ENCODE peak calls at places on chromosomes 3 and 15, in seven cellular contexts. Q is COLO829, W is hepatocyte, D is HT-29, J is anterior cingulate cortex, R is HuH-7.5, Y is KBM-7. L is an unnamed sample.

GRCh38 chr3:99250821-99251355 is 349.4 kb upstream of the DCBLD2 start:
- DNase-seq in Q (no peak), W (no peak), D (no peak), J (no peak), R (no peak), Y (no peak), L (no peak)

GRCh38 chr15:68734352-68734751 is 86.3 kb downstream of the ANP32A start:
- DNase-seq in Q (no peak), W (no peak), D (no peak), J (no peak), R (no peak), Y (no peak), L (no peak)

GRCh38 chr15:82315519-82316246 is 33.6 kb downstream of the GOLGA6L10 start:
- DNase-seq in Q (no peak), W (no peak), D (no peak), J (no peak), R (no peak), Y (no peak), L (no peak)

GRCh38 chr3:170999737-171000242 is 26.7 kb downstream of the SLC2A2 start:
- DNase-seq in Q (peak), W (peak), D (peak), J (no peak), R (no peak), Y (peak), L (no peak)

GRCh38 chr15:35481992-35482391 is 64.0 kb downstream of the DPH6 start:
- DNase-seq in Q (peak), W (peak), D (no peak), J (no peak), R (no peak), Y (no peak), L (no peak)

GRCh38 chr3:73432021-73432722 is 192.6 kb downstream of the PDZRN3 start:
- DNase-seq in Q (peak), W (peak), D (peak), J (no peak), R (no peak), Y (peak), L (no peak)

GRCh38 chr15:48925714-48926223 is 38.0 kb downstream of the SHC4 start:
- DNase-seq in Q (peak), W (peak), D (no peak), J (no peak), R (no peak), Y (peak), L (no peak)

GRCh38 chr3:50345586-50345985 is at the start of gene ZMYND10:
- DNase-seq in Q (peak), W (peak), D (peak), J (no peak), R (no peak), Y (no peak), L (no peak)

GRCh38 chr3:178320481-178321352 is 215.5 kb upstream of the KCNMB2 start:
- DNase-seq in Q (no peak), W (peak), D (peak), J (no peak), R (no peak), Y (no peak), L (no peak)

GRCh38 chr15:67906382-67906781 is 66.5 kb upstream of the RNU6-1 start:
- DNase-seq in Q (no peak), W (no peak), D (no peak), J (no peak), R (no peak), Y (peak), L (no peak)

GRCh38 chr3:46922426-46922825 is 44.9 kb downstream of the PTH1R start:
- DNase-seq in Q (no peak), W (no peak), D (no peak), J (no peak), R (no peak), Y (no peak), L (no peak)

GRCh38 chr3:179196098-179196497 is 47.9 kb downstream of the PIK3CA start:
- DNase-seq in Q (no peak), W (no peak), D (no peak), J (no peak), R (no peak), Y (no peak), L (no peak)

GRCh38 chr3:77377717-77378116 is 337.8 kb downstream of the ROBO2 start:
- DNase-seq in Q (no peak), W (no peak), D (no peak), J (no peak), R (no peak), Y (no peak), L (no peak)

GRCh38 chr3:50620846-50621245 is 3.9 kb downstream of the MAPKAPK3 start:
- DNase-seq in Q (no peak), W (no peak), D (no peak), J (no peak), R (no peak), Y (no peak), L (no peak)

GRCh38 chr15:69869881-69870465 is 227.7 kb downstream of the TLE3 start:
- DNase-seq in Q (no peak), W (no peak), D (no peak), J (no peak), R (no peak), Y (no peak), L (no peak)

GRCh38 chr3:10725067-10725466 is 91.0 kb upstream of the SLC6A11 start:
- DNase-seq in Q (no peak), W (no peak), D (no peak), J (no peak), R (no peak), Y (no peak), L (no peak)

GRCh38 chr3:100590114-100590839 is 19.1 kb upstream of the ADGRG7 start:
- DNase-seq in Q (peak), W (peak), D (peak), J (peak), R (peak), Y (peak), L (peak)

GRCh38 chr3:123488641-123489347 is 39.9 kb upstream of the ADCY5 start:
- DNase-seq in Q (no peak), W (no peak), D (no peak), J (no peak), R (no peak), Y (no peak), L (no peak)

GRCh38 chr15:25106209-25106608 is 151.4 kb downstream of the SNRPN start:
- DNase-seq in Q (no peak), W (no peak), D (no peak), J (no peak), R (no peak), Y (no peak), L (no peak)